ENCODE peak calls at places on chromosomes 4 and X, in nine cellular contexts. R is progenitor cell of endocrine pancreas, M is lower leg skin, K is foreskin fibroblast, F is WERI-Rb-1, H is activated B cell treated with CpG ODN at 0.5 μM for 24 hours, T is HFFc6, I is left lung, B is ascending aorta. L is an unnamed sample.

GRCh38 chr4:124640037-124640730 is 72.3 kb downstream of the ANKRD50 start:
- DNase-seq in T (peak), K (peak), H (no peak), I (no peak), B (no peak), R (no peak), M (no peak), F (no peak), L (no peak)

GRCh38 chr4:48930654-48931053 is 24.1 kb upstream of the OCIAD2 start:
- DNase-seq in I (no peak), K (no peak), H (no peak), T (no peak), F (no peak), B (no peak), M (no peak), R (no peak), L (no peak)

GRCh38 chr4:139530833-139531427 is 25.1 kb downstream of the SETD7 start:
- DNase-seq in B (no peak), M (no peak), R (peak), F (peak), K (no peak), I (no peak), H (peak), T (no peak), L (peak)

GRCh38 chr4:55706526-55706925 is 70.4 kb upstream of the NMU start:
- DNase-seq in I (no peak), R (no peak), F (no peak), K (no peak), T (no peak), B (no peak), M (no peak), H (no peak), L (no peak)

GRCh38 chrX:12080265-12080664 is 58.0 kb upstream of the FRMPD4 start:
- DNase-seq in F (peak), I (no peak), M (no peak), B (no peak), T (peak), K (peak), R (no peak), H (no peak), L (no peak)

GRCh38 chrX:64205441-64205734 is at the start of gene AMER1:
- DNase-seq in R (no peak), M (peak), H (no peak), B (no peak), I (no peak), F (no peak), K (no peak), T (no peak), L (no peak)

GRCh38 chr4:98746530-98746929 is 88.1 kb upstream of the TSPAN5 start:
- DNase-seq in H (no peak), I (no peak), T (no peak), R (no peak), B (no peak), K (peak), M (no peak), F (no peak), L (no peak)

GRCh38 chrX:39915596-39915995 is 182.2 kb downstream of the BCOR start:
- DNase-seq in R (no peak), M (no peak), T (no peak), F (no peak), H (no peak), I (no peak), B (no peak), K (no peak), L (peak)

GRCh38 chrX:47191331-47191730 is 2.3 kb upstream of the UBA1 start:
- DNase-seq in H (peak), K (no peak), R (no peak), I (no peak), F (no peak), B (no peak), T (no peak), M (no peak), L (no peak)

GRCh38 chrX:110304884-110305283 is 13.0 kb downstream of the AMMECR1 start:
- DNase-seq in R (no peak), B (no peak), H (no peak), I (no peak), K (no peak), F (no peak), T (no peak), M (no peak), L (no peak)

GRCh38 chr4:15765910-15766703 is 12.0 kb upstream of the CD38 start:
- DNase-seq in H (no peak), M (no peak), T (no peak), K (no peak), F (no peak), R (no peak), B (no peak), I (no peak), L (no peak)

GRCh38 chr4:2402053-2402452 is 16.4 kb downstream of the ZFYVE28 start:
- DNase-seq in F (peak), B (no peak), I (peak), T (peak), R (peak), H (no peak), K (peak), M (peak), L (no peak)

GRCh38 chr4:68038272-68038671 is 75.0 kb upstream of the TMPRSS11A start:
- DNase-seq in R (no peak), K (no peak), M (no peak), F (no peak), T (no peak), H (no peak), I (no peak), B (no peak), L (no peak)

GRCh38 chr4:75769044-75769443 is 44.7 kb downstream of the USO1 start:
- DNase-seq in F (no peak), M (no peak), T (peak), K (no peak), R (no peak), I (no peak), H (no peak), B (no peak), L (no peak)

GRCh38 chr4:32341342-32341741 is 1621.2 kb downstream of the PCDH7 start:
- DNase-seq in T (no peak), R (no peak), M (no peak), H (no peak), B (no peak), K (no peak), I (no peak), F (no peak), L (no peak)

GRCh38 chrX:447052-447451 is 60.3 kb upstream of the PPP2R3B start:
- DNase-seq in K (no peak), I (no peak), T (no peak), B (no peak), R (no peak), H (no peak), M (no peak), F (no peak), L (no peak)

GRCh38 chr4:4853371-4853823 is 6.1 kb upstream of the MSX1 start:
- DNase-seq in T (no peak), H (no peak), B (no peak), R (no peak), M (no peak), I (peak), F (no peak), K (no peak), L (no peak)

GRCh38 chr4:20252656-20253271 is 1.1 kb downstream of the SLIT2 start:
- DNase-seq in R (peak), I (peak), B (no peak), T (peak), K (peak), F (peak), H (no peak), M (peak), L (no peak)

GRCh38 chrX:37420756-37421155 is 71.6 kb downstream of the PRRG1 start:
- DNase-seq in B (no peak), H (no peak), R (no peak), M (no peak), I (no peak), T (no peak), K (no peak), F (no peak), L (no peak)

GRCh38 chrX:128616933-128617332 is 564.7 kb upstream of the ACTRT1 start:
- DNase-seq in R (no peak), F (no peak), M (no peak), T (no peak), I (no peak), B (no peak), K (no peak), H (no peak), L (no peak)

GRCh38 chrX:136742721-136743379 is 37.9 kb downstream of the ARHGEF6 start:
- DNase-seq in I (no peak), H (no peak), M (no peak), B (no peak), T (no peak), R (no peak), K (no peak), F (no peak), L (no peak)

GRCh38 chr4:22897520-22898108 is 204.9 kb downstream of the GBA3 start:
- DNase-seq in T (peak), I (no peak), M (no peak), B (no peak), F (peak), H (no peak), R (peak), K (peak), L (no peak)

GRCh38 chrX:10166731-10167149 is 10.0 kb downstream of the CLCN4 start:
- DNase-seq in I (peak), M (no peak), B (no peak), T (no peak), R (no peak), H (no peak), F (no peak), K (no peak), L (no peak)

GRCh38 chrX:50447535-50447934 is 23.1 kb downstream of the DGKK start:
- DNase-seq in F (no peak), K (no peak), B (no peak), I (no peak), M (no peak), R (no peak), H (no peak), T (no peak), L (no peak)
- TF ChIP-seq CTCF in F (no peak), K (no peak), B (no peak), I (no peak), M (no peak), R (no peak), H (no peak), T (no peak), L (no peak)

GRCh38 chrX:153381684-153382532 is 19.2 kb downstream of the PNMA6E start:
- DNase-seq in H (no peak), B (no peak), T (peak), F (peak), I (no peak), R (no peak), K (peak), M (no peak), L (no peak)
- TF ChIP-seq CTCF in H (no peak), B (no peak), T (no peak), F (peak), I (no peak), R (no peak), K (no peak), M (no peak), L (no peak)

DNA sequence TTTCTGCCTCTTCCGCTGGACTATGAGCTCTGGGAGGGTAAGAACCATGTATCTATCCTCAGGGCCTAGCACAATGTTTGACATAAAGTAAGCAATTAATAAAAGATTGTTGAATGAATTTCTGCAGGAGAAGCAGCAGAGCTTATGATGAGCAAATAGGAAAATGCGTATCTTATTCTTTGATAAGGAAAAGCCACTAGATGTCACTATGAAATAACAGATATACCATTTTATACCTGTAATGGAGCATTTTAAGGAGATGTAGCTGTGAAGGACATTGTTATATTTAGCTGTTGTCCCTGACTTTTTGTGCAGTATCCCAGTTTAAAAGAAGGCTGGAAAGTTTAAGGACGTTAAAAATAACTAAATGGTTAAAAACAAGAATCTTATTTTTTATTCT is 147.2 kb upstream of the MBNL3 start:
- DNase-seq in F (no peak), R (no peak), B (no peak), M (no peak), H (no peak), T (no peak), K (no peak), I (no peak), L (no peak)
- TF ChIP-seq CTCF in F (no peak), R (no peak), B (no peak), M (no peak), H (no peak), T (peak), K (no peak), I (no peak), L (no peak)

GRCh38 chr4:64326507-64326906 is 82.7 kb downstream of the TECRL start:
- DNase-seq in F (no peak), K (no peak), M (no peak), R (no peak), T (no peak), I (no peak), H (no peak), B (no peak), L (no peak)

GRCh38 chr4:64334964-64335363 is 74.3 kb downstream of the TECRL start:
- DNase-seq in R (no peak), B (no peak), I (no peak), F (no peak), M (no peak), H (no peak), K (no peak), T (no peak), L (no peak)

GRCh38 chr4:64327237-64327636 is 82.0 kb downstream of the TECRL start:
- DNase-seq in R (no peak), F (no peak), T (no peak), B (no peak), K (no peak), M (no peak), I (no peak), H (no peak), L (no peak)

DNA sequence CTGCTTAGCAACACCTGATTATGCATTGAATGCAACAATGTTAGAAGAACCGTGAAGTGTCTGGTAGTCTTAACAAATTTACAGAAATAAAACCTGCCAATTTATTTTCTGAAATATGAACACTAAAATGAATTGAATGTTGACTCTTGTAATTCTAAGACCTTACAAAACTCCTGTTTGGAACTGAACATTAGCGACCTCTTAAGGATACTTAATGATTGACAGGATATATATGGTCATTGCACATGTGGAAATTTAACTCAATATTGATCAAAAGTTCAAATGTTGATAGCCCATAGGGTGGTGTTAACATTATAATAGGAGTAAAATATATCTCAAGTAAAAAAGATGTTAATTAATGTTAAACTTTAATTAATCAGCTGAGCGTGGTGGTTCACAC is 79.1 kb downstream of the TECRL start:
- DNase-seq in R (no peak), H (no peak), T (no peak), K (no peak), I (no peak), M (no peak), B (no peak), F (no peak), L (no peak)
- TF ChIP-seq CTCF in R (no peak), H (no peak), T (no peak), K (no peak), I (no peak), M (no peak), B (no peak), F (no peak), L (no peak)

GRCh38 chr4:154588198-154588597 is 2.3 kb downstream of the FGA start:
- DNase-seq in H (no peak), B (no peak), F (no peak), R (no peak), M (no peak), T (no peak), K (no peak), I (no peak), L (no peak)
- TF ChIP-seq CTCF in H (no peak), B (no peak), F (no peak), R (no peak), M (no peak), T (no peak), K (no peak), I (no peak), L (no peak)

GRCh38 chr4:132619968-132620367 is 529.1 kb upstream of the PCDH10 start:
- DNase-seq in K (no peak), R (no peak), F (no peak), T (no peak), B (no peak), I (no peak), H (no peak), M (no peak), L (no peak)

DNA sequence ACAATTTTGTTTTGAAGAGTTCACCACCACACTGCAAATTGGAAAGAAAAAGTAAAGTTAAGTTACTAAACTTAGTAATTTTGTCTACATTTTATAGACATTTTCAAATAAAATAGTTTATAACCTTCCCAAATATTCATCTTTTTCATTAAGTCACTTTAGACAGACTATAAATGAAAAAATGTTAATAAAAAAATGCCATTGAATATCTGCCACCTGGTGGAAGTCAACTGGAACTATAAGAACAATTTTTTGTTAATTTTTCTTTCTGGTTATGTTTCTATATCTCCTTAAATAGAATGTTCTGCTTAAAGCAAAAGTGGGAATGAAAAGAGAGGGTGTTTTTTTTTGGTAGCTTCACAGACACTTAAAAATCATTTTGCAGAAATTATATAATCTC is 534.4 kb upstream of the PCDH10 start:
- DNase-seq in T (no peak), H (no peak), I (no peak), R (no peak), K (no peak), B (no peak), M (no peak), F (no peak), L (no peak)
- TF ChIP-seq CTCF in T (peak), H (no peak), I (peak), R (peak), K (no peak), B (no peak), M (no peak), F (no peak), L (no peak)

DNA sequence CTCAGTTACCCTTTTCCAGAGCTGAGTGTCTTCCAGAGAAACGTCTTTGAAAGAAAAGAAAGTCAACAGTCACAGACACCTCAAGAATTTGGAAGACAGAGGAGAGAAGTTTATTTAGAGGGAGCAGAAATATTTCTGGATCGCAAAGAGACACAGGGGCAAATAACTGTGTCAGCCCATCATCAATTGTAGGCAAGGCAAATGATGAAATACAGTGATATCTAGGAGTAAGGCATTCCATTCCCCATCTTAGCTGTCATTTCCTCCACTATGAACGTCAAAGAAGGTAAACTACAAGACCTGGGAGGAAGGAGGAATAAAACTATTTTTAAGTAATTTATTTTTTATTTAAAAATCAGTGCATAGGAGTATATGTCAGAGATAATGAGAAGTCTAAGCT is 2.0 kb downstream of the NOX1 start:
- DNase-seq in H (no peak), I (no peak), K (no peak), F (no peak), B (no peak), T (no peak), M (no peak), R (no peak), L (no peak)
- TF ChIP-seq CTCF in H (no peak), I (no peak), K (no peak), F (no peak), B (no peak), T (no peak), M (no peak), R (no peak), L (no peak)

DNA sequence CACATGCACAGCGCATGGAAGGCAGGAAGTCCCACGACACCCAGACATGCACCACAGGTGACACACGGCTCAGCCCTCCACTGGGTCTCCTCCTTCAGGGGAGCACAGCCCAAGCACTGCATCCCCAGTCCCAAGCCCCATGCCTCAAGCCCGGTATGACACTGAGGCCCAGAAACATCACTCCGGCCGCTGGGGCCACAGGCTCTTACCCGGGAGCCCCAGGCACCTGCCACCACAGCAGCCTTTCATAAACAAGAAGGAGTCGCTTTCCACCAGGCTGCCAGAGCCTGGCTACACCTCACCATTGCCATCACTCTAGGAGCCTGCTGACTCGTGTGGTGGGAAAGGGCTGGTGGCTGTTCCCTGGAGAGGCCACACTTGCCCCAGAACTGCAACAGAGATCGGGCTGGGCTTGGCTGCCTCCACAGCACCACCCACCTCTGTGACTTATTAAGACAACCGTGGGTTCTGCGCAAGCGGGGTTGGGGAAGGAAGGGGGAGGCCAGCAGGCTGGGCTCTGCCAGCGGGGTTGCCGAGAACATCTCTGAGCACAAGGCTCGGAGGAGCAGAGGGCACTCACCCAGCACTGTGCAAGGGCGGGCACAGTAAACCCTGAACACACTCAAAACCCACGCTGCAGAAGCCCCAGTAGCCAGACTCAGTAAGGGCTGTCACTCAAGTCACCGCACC is 4.5 kb downstream of the HAUS7 start:
- DNase-seq in R (no peak), H (no peak), K (no peak), B (no peak), M (no peak), F (no peak), T (no peak), I (no peak), L (no peak)
- TF ChIP-seq CTCF in R (no peak), H (no peak), K (no peak), B (no peak), M (no peak), F (no peak), T (no peak), I (no peak), L (no peak)

GRCh38 chrX:13131511-13132137 is 87.2 kb upstream of the FAM9C start:
- DNase-seq in T (no peak), I (no peak), K (no peak), H (no peak), F (no peak), M (no peak), B (no peak), R (no peak), L (no peak)
- TF ChIP-seq CTCF in T (no peak), I (no peak), K (no peak), H (no peak), F (no peak), M (no peak), B (no peak), R (no peak), L (no peak)

L was measured in omental fat pad.